ENCODE peak calls at places on chromosomes 3 and 15, in five cellular contexts. O, S, W, I and N are unnamed samples.

GRCh38 chr3:119840855-119841254 is 59.0 kb downstream of the NR1I2 start:
- ATAC-seq in O (no peak), S (no peak), W (no peak), I (no peak), N (no peak)

GRCh38 chr15:82854554-82854953 is 45.1 kb downstream of the WHAMM start:
- ATAC-seq in O (no peak), S (no peak), W (no peak), I (no peak), N (no peak)

GRCh38 chr3:99902091-99902490 is 84.4 kb downstream of the CMSS1 start:
- ATAC-seq in O (no peak), S (no peak), W (no peak), I (no peak), N (no peak)

GRCh38 chr3:147089286-147089685 is 317.1 kb downstream of the ZIC4 start:
- ATAC-seq in O (no peak), S (no peak), W (no peak), I (no peak), N (no peak)

GRCh38 chr3:42991369-42992315 is 12.5 kb downstream of the GASK1A start:
- ATAC-seq in O (peak; percentile 81), S (no peak), W (peak; percentile 87), I (peak; percentile 10), N (peak; percentile 16)

GRCh38 chr15:74845208-74845568 is 2.2 kb upstream of the ULK3 start:
- ATAC-seq in O (no peak), S (peak; percentile 64), W (no peak), I (peak; percentile 44), N (no peak)

GRCh38 chr3:115698851-115699535 is 75.7 kb downstream of the GAP43 start:
- ATAC-seq in O (no peak), S (peak; percentile 35), W (no peak), I (no peak), N (no peak)

GRCh38 chr3:37531071-37531720 is 330.5 kb upstream of the CTDSPL start:
- ATAC-seq in O (peak; percentile 93), S (no peak), W (no peak), I (peak; percentile 13), N (peak; percentile 43)

GRCh38 chr15:29903785-29904464 is 81.7 kb upstream of the TJP1 start:
- ATAC-seq in O (no peak), S (no peak), W (no peak), I (no peak), N (no peak)